ENCODE peak calls at places on chromosomes 3 and 15, in four cellular contexts. N is psoas muscle, B is lower lobe of right lung, O is uterus. W is an unnamed sample.

GRCh38 chr15:62588930-62589655 is 424.0 kb upstream of the C2CD4B start:
- DNase-seq in N (no peak), B (no peak), O (no peak), W (no peak)

GRCh38 chr3:183826448-183826847 is 1.1 kb upstream of the MAP6D1 start:
- DNase-seq in N (peak), B (no peak), O (no peak), W (no peak)

GRCh38 chr3:141235661-141236171 is 4.1 kb downstream of the PXYLP1 start:
- DNase-seq in N (no peak), B (no peak), O (no peak), W (no peak)

GRCh38 chr15:68700395-68701123 is 120.1 kb downstream of the ANP32A start:
- DNase-seq in N (peak), B (no peak), O (peak), W (peak)

GRCh38 chr3:30826381-30827061 is 67.9 kb downstream of the GADL1 start:
- DNase-seq in N (no peak), B (no peak), O (no peak), W (no peak)

GRCh38 chr3:52851348-52851747 is 16.5 kb upstream of the MUSTN1 start:
- DNase-seq in N (no peak), B (no peak), O (no peak), W (no peak)

GRCh38 chr3:31544634-31545033 is 11.9 kb downstream of the STT3B start:
- DNase-seq in N (peak), B (peak), O (no peak), W (no peak)

GRCh38 chr3:32384938-32385337 is 6.7 kb upstream of the CMTM7 start:
- DNase-seq in N (no peak), B (no peak), O (no peak), W (no peak)

GRCh38 chr15:40098489-40099261 is 10.0 kb downstream of the BMF start:
- DNase-seq in N (peak), B (peak), O (peak), W (peak)

GRCh38 chr15:39312984-39313383 is 267.9 kb upstream of the THBS1 start:
- DNase-seq in N (no peak), B (no peak), O (no peak), W (no peak)

GRCh38 chr3:6097021-6097420 is 763.9 kb upstream of the GRM7 start:
- DNase-seq in N (no peak), B (no peak), O (no peak), W (no peak)

GRCh38 chr3:68467465-68467864 is 464.9 kb downstream of the TAFA4 start:
- DNase-seq in N (no peak), B (no peak), O (no peak), W (no peak)

GRCh38 chr3:123385981-123386380 is 62.9 kb downstream of the ADCY5 start:
- DNase-seq in N (peak), B (no peak), O (peak), W (no peak)

GRCh38 chr3:42601898-42602581 is 1.6 kb downstream of the NKTR start:
- DNase-seq in N (no peak), B (no peak), O (no peak), W (no peak)

GRCh38 chr15:33565099-33565498 is 254.3 kb downstream of the RYR3 start:
- DNase-seq in N (no peak), B (no peak), O (no peak), W (no peak)

GRCh38 chr15:66224946-66225345 is 28.6 kb downstream of the MEGF11 start:
- DNase-seq in N (no peak), B (no peak), O (no peak), W (no peak)

GRCh38 chr3:146503459-146504202 is 34.3 kb upstream of the PLSCR2 start:
- DNase-seq in N (no peak), B (no peak), O (no peak), W (no peak)

GRCh38 chr15:23073890-23074631 is 34.7 kb upstream of the TUBGCP5 start:
- DNase-seq in N (no peak), B (peak), O (no peak), W (peak)

GRCh38 chr15:82585072-82585471 is 44.8 kb upstream of the RPS17 start:
- DNase-seq in N (no peak), B (no peak), O (no peak), W (no peak)

GRCh38 chr3:50610181-50610971 is 1.2 kb downstream of the CISH start:
- DNase-seq in N (peak), B (peak), O (no peak), W (no peak)

GRCh38 chr3:197460639-197461038 is 95.1 kb downstream of the BDH1 start:
- DNase-seq in N (no peak), B (no peak), O (no peak), W (no peak)

GRCh38 chr3:197167546-197167945 is 130.9 kb downstream of the DLG1 start:
- DNase-seq in N (no peak), B (no peak), O (no peak), W (no peak)

GRCh38 chr3:126313580-126314304 is 43.5 kb downstream of the KLF15 start:
- DNase-seq in N (no peak), B (no peak), O (no peak), W (no peak)

GRCh38 chr3:55692295-55692957 is 205.3 kb upstream of the WNT5A start:
- DNase-seq in N (no peak), B (no peak), O (no peak), W (no peak)

GRCh38 chr3:97037294-97037943 is 223.0 kb downstream of the EPHA6 start:
- DNase-seq in N (no peak), B (no peak), O (no peak), W (no peak)

GRCh38 chr3:23600178-23600577 is 205.6 kb upstream of the UBE2E1 start:
- DNase-seq in N (no peak), B (no peak), O (no peak), W (no peak)

GRCh38 chr15:63979227-63979793 is 67.0 kb downstream of the DAPK2 start:
- DNase-seq in N (no peak), B (no peak), O (no peak), W (no peak)

GRCh38 chr3:132488136-132488535 is 70.8 kb downstream of the DNAJC13 start:
- DNase-seq in N (no peak), B (no peak), O (no peak), W (no peak)

GRCh38 chr15:80685628-80686027 is 9.5 kb upstream of the ABHD17C start:
- DNase-seq in N (no peak), B (no peak), O (no peak), W (no peak)

GRCh38 chr15:75091814-75092213 is 68.4 kb downstream of the PPCDC start:
- DNase-seq in N (no peak), B (no peak), O (no peak), W (no peak)

GRCh38 chr3:112360574-112360973 is 27.6 kb downstream of the CD200 start:
- DNase-seq in N (peak), B (no peak), O (peak), W (no peak)

GRCh38 chr15:65058394-65059368 is 9.1 kb downstream of the RASL12 start:
- DNase-seq in N (no peak), B (no peak), O (no peak), W (no peak)

GRCh38 chr15:65060641-65061397 is 7.0 kb downstream of the RASL12 start:
- DNase-seq in N (no peak), B (no peak), O (no peak), W (peak)

GRCh38 chr15:65059931-65060596 is 7.7 kb downstream of the RASL12 start:
- DNase-seq in N (no peak), B (no peak), O (no peak), W (no peak)

GRCh38 chr15:65057549-65057940 is 10.2 kb downstream of the RASL12 start:
- DNase-seq in N (no peak), B (no peak), O (no peak), W (no peak)

DNA sequence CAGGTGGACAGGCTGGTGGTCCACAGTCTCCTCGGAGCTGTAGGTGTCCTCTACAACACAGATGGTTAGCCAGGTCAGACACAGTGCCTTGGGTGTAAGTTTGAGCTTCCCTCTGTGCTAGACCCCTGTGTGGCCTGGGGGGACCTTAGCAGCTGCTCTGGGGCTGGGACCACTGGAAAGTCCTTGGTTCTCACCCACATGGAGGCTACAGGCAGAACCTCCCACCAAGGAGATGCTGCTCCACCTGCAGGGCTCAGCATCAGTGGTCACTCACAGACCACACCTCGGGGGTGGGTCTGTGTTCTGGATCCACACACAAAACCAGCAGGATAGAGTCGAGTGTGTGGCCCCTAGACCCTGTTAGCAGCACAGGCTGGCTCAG is 8.4 kb downstream of the RASL12 start:
- DNase-seq in N (no peak), B (no peak), O (no peak), W (no peak)
- H3K27ac ChIP-seq in N (no peak), B (peak), O (peak), W (no peak)

GRCh38 chr3:149401215-149401925 is 23.9 kb upstream of the TM4SF1 start:
- DNase-seq in N (no peak), B (peak), O (no peak), W (no peak)

GRCh38 chr3:149398296-149398695 is 20.8 kb upstream of the TM4SF1 start:
- DNase-seq in N (no peak), B (no peak), O (no peak), W (no peak)

GRCh38 chr3:149402481-149402880 is 25.0 kb upstream of the TM4SF1 start:
- DNase-seq in N (no peak), B (no peak), O (no peak), W (no peak)

GRCh38 chr3:149401926-149402310 is 24.5 kb upstream of the TM4SF1 start:
- DNase-seq in N (no peak), B (no peak), O (no peak), W (no peak)

DNA sequence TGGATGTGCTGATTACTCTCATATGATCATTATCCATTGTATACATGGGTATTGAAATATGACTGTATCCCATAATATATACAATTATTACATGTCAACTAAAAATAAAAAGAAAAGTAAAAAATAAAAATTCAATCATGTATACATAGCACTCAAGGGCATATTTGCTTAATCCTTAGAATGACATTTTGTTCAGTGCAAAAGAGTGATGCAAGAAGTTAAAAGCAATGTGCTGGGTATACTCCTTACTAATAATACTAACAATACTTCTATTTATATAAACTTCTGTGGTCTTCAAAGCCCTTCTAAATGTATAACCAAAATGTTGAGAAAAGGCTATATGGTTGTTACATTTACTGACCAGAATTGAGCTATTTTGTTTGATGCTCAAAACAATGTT is 23.2 kb upstream of the TM4SF1 start:
- DNase-seq in N (no peak), B (no peak), O (no peak), W (no peak)
- H3K27ac ChIP-seq in N (no peak), B (peak), O (no peak), W (no peak)

GRCh38 chr3:13568515-13568995 is 19.6 kb downstream of the FBLN2 start:
- DNase-seq in N (peak), B (no peak), O (no peak), W (no peak)
- H3K27ac ChIP-seq in N (peak), B (no peak), O (no peak), W (no peak)

GRCh38 chr3:40167958-40168357 is 141.5 kb upstream of the EIF1B start:
- DNase-seq in N (no peak), B (no peak), O (no peak), W (no peak)

GRCh38 chr3:40170395-40170794 is 139.1 kb upstream of the EIF1B start:
- DNase-seq in N (no peak), B (no peak), O (no peak), W (no peak)

GRCh38 chr3:40162616-40163015 is 146.9 kb upstream of the EIF1B start:
- DNase-seq in N (no peak), B (no peak), O (no peak), W (no peak)

GRCh38 chr3:40169983-40170382 is 139.5 kb upstream of the EIF1B start:
- DNase-seq in N (no peak), B (no peak), O (no peak), W (no peak)

GRCh38 chr3:40166997-40167396 is 142.5 kb upstream of the EIF1B start:
- DNase-seq in N (no peak), B (no peak), O (no peak), W (no peak)
- H3K27ac ChIP-seq in N (no peak), B (no peak), O (no peak), W (no peak)

DNA sequence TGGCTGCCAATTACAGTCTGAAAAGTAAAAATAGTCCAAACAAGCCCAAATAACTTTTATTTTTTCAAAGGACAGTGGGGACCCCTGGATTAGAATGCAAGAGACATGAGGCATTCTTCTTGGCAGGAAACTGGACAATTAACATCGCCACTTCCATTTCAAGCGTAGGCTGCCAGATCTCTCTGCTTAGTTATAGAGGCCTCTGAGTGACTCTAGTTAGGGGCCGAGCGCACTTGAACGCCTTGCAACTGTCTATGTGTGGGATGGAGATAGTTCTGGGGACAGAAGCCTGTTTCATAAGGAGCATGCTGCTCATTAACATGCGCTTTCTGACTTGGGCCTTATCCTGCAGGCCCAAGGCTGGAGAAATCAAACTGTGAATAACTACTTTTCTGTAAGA is 189.1 kb downstream of the GHSR start:
- DNase-seq in N (no peak), B (no peak), O (peak), W (no peak)
- H3K27ac ChIP-seq in N (peak), B (peak), O (peak), W (no peak)

GRCh38 chr15:79170256-79170664 is 79.7 kb upstream of the RASGRF1 start:
- DNase-seq in N (no peak), B (no peak), O (no peak), W (no peak)

GRCh38 chr15:79168922-79169322 is 78.3 kb upstream of the RASGRF1 start:
- DNase-seq in N (no peak), B (no peak), O (no peak), W (no peak)

GRCh38 chr15:79171320-79172031 is 80.9 kb upstream of the RASGRF1 start:
- DNase-seq in N (no peak), B (no peak), O (no peak), W (no peak)

GRCh38 chr15:79167776-79168175 is 77.2 kb upstream of the RASGRF1 start:
- DNase-seq in N (no peak), B (no peak), O (no peak), W (no peak)

GRCh38 chr15:79169531-79170123 is 79.0 kb upstream of the RASGRF1 start:
- DNase-seq in N (no peak), B (no peak), O (no peak), W (no peak)
- H3K27ac ChIP-seq in N (peak), B (no peak), O (no peak), W (no peak)

GRCh38 chr3:11563749-11564148 is 80.0 kb downstream of the VGLL4 start:
- DNase-seq in N (no peak), B (no peak), O (peak), W (no peak)

GRCh38 chr3:11560746-11561145 is 83.0 kb downstream of the VGLL4 start:
- DNase-seq in N (no peak), B (no peak), O (no peak), W (no peak)

GRCh38 chr3:11564577-11565001 is 79.1 kb downstream of the VGLL4 start:
- DNase-seq in N (no peak), B (no peak), O (peak), W (no peak)

GRCh38 chr3:11563159-11563558 is 80.6 kb downstream of the VGLL4 start:
- DNase-seq in N (no peak), B (no peak), O (no peak), W (no peak)

DNA sequence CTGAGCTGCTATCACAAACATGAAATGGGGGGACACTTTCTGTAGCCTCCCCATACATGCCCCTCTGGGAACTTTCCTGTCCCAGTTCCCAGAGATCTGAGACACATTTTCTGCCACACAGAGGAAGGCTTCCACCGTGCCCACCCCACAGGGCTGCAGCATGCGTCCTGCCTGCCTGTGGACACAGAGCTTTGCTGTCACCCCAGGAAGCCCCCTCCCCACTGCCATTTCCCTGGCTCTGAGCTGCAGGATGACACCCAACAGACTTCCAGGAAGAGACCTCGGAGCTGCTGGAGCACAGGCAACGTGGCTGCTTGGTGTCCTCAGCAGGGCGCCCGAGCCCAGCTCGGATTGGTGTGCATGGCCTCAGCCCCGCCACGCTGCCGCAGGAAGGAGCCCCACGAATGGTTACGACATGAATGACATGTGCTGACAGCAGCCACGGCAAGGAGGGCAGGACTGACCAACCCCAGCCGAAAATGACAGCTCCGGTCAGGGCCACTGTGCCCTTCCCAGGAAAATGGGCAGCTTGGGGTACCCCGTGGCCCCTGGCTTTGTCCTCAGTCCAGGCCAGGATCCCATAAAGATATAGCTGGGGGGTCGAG is 81.3 kb downstream of the VGLL4 start:
- DNase-seq in N (no peak), B (no peak), O (no peak), W (no peak)
- H3K27ac ChIP-seq in N (peak), B (no peak), O (peak), W (no peak)